ENCODE peak calls at places on chromosomes 11 and 22, in six cellular contexts. E, M, T, P, W and V are unnamed samples.

GRCh38 chr22:35749808-35750207 is 32.1 kb downstream of the APOL5 start:
- DNase-seq in E (no peak), M (no peak), T (no peak), P (no peak), W (peak), V (no peak)

GRCh38 chr11:69718147-69718546 is 14.3 kb upstream of the FGF19 start:
- DNase-seq in E (peak), M (no peak), T (peak), P (no peak), W (peak), V (no peak)

GRCh38 chr11:10818594-10818993 is 9.9 kb upstream of the EIF4G2 start:
- DNase-seq in E (peak), M (no peak), T (peak), P (no peak), W (no peak), V (peak)

GRCh38 chr22:23522642-23523251 is 57.3 kb downstream of the IGLL1 start:
- DNase-seq in E (no peak), M (no peak), T (no peak), P (no peak), W (peak), V (no peak)

GRCh38 chr11:61684870-61685610 is 4.8 kb downstream of the DAGLA start:
- DNase-seq in E (no peak), M (no peak), T (no peak), P (no peak), W (no peak), V (no peak)

GRCh38 chr22:50507421-50507990 is at the start of gene LMF2:
- DNase-seq in E (peak), M (peak), T (no peak), P (no peak), W (peak), V (no peak)

GRCh38 chr11:17845431-17845881 is 110.9 kb downstream of the KCNC1 start:
- DNase-seq in E (no peak), M (no peak), T (peak), P (no peak), W (no peak), V (peak)

GRCh38 chr11:44855138-44855849 is 95.4 kb downstream of the TP53I11 start:
- DNase-seq in E (no peak), M (no peak), T (no peak), P (no peak), W (no peak), V (no peak)

GRCh38 chr22:24703101-24703500 is 71.4 kb downstream of the PIWIL3 start:
- DNase-seq in E (no peak), M (no peak), T (no peak), P (no peak), W (no peak), V (no peak)

GRCh38 chr11:101516546-101516945 is 67.3 kb downstream of the TRPC6 start:
- DNase-seq in E (no peak), M (no peak), T (no peak), P (no peak), W (peak), V (no peak)

GRCh38 chr22:24683671-24684070 is 80.7 kb downstream of the GGT1 start:
- DNase-seq in E (no peak), M (no peak), T (no peak), P (no peak), W (no peak), V (no peak)

GRCh38 chr22:37918580-37919274 is 12.6 kb downstream of the MICALL1 start:
- DNase-seq in E (no peak), M (no peak), T (no peak), P (no peak), W (no peak), V (no peak)

GRCh38 chr11:34565417-34566208 is 52.0 kb upstream of the ELF5 start:
- DNase-seq in E (no peak), M (no peak), T (no peak), P (peak), W (no peak), V (no peak)

GRCh38 chr11:11253995-11254394 is 99.1 kb downstream of the CSNK2A3 start:
- DNase-seq in E (no peak), M (no peak), T (no peak), P (no peak), W (no peak), V (no peak)

GRCh38 chr11:23359297-23359696 is 499.0 kb upstream of the CCDC179 start:
- DNase-seq in E (peak), M (no peak), T (peak), P (no peak), W (no peak), V (peak)

GRCh38 chr11:44887598-44887997 is 63.1 kb downstream of the TP53I11 start:
- DNase-seq in E (no peak), M (no peak), T (no peak), P (no peak), W (no peak), V (no peak)

GRCh38 chr11:102730036-102730815 is 5.5 kb upstream of the MMP8 start:
- DNase-seq in E (no peak), M (no peak), T (peak), P (no peak), W (no peak), V (no peak)

GRCh38 chr11:130407978-130408377 is 20.4 kb downstream of the ADAMTS8 start:
- DNase-seq in E (peak), M (no peak), T (peak), P (peak), W (no peak), V (peak)

GRCh38 chr11:58524232-58525036 is 16.5 kb upstream of the OR5B21 start:
- DNase-seq in E (peak), M (peak), T (peak), P (peak), W (peak), V (peak)

GRCh38 chr11:120774591-120775386 is 249.1 kb upstream of the TBCEL start:
- DNase-seq in E (no peak), M (no peak), T (no peak), P (no peak), W (no peak), V (no peak)

GRCh38 chr11:69060806-69061712 is 12.3 kb downstream of the TPCN2 start:
- DNase-seq in E (no peak), M (no peak), T (no peak), P (no peak), W (no peak), V (no peak)

GRCh38 chr11:108206171-108206570 is 16.3 kb downstream of the NPAT start:
- DNase-seq in E (no peak), M (no peak), T (no peak), P (no peak), W (no peak), V (no peak)